ENCODE peak calls at places on chromosome 4, in five cellular contexts. Q is NCI-H2081; B is astrocyte of the spinal cord; C is H7; F is stimulated activated CD8-positive, alpha-beta memory T cell treated with anti-CD3 and anti-CD28 coated beads, Interleukin-15, amount 100 ng/mL, for 4 hours. O is an unnamed sample.

GRCh38 chr4:16021804-16022560 is 59.0 kb upstream of the FGFBP2 start:
- DNase-seq in Q (no peak), B (no peak), C (no peak), F (no peak), O (no peak)

GRCh38 chr4:22875592-22876257 is 183.0 kb downstream of the GBA3 start:
- DNase-seq in Q (no peak), B (no peak), C (no peak), F (no peak), O (no peak)

GRCh38 chr4:15658136-15658535 is 3.0 kb upstream of the FBXL5 start:
- DNase-seq in Q (no peak), B (no peak), C (no peak), F (no peak), O (no peak)

GRCh38 chr4:145260091-145260490 is 79.7 kb upstream of the OTUD4 start:
- DNase-seq in Q (no peak), B (no peak), C (peak), F (no peak), O (no peak)

GRCh38 chr4:98341309-98341708 is 80.1 kb downstream of the RAP1GDS1 start:
- DNase-seq in Q (no peak), B (peak), C (no peak), F (no peak), O (no peak)

GRCh38 chr4:84944952-84945351 is 21.5 kb downstream of the WDFY3 start:
- DNase-seq in Q (no peak), B (no peak), C (no peak), F (no peak), O (no peak)

GRCh38 chr4:25162566-25162965 is 2.3 kb upstream of the SEPSECS start:
- DNase-seq in Q (no peak), B (no peak), C (no peak), F (no peak), O (no peak)

GRCh38 chr4:73086095-73086869 is 16.8 kb upstream of the COX18 start:
- DNase-seq in Q (no peak), B (no peak), C (no peak), F (no peak), O (no peak)

GRCh38 chr4:152437561-152437960 is 98.3 kb downstream of the FBXW7 start:
- DNase-seq in Q (no peak), B (no peak), C (no peak), F (no peak), O (no peak)

GRCh38 chr4:48222491-48222890 is 47.1 kb downstream of the TEC start:
- DNase-seq in Q (no peak), B (no peak), C (no peak), F (no peak), O (no peak)